ENCODE peak calls at places on chromosomes 3 and 15, in ten cellular contexts. E is tibial nerve, U is fibroblast of mammary gland, A is WTC11, P is H1, Z is lung, Y is cardiac fibroblast, L is dorsolateral prefrontal cortex, W is GM12864, Q is lower leg skin. B is an unnamed sample.

GRCh38 chr3:172516318-172517214 is 6.7 kb downstream of the TNFSF10 start:
- DNase-seq in E (peak), U (peak), A (no peak), P (no peak), Z (peak), Y (peak), L (no peak), W (no peak), Q (peak), B (peak)

GRCh38 chr3:184977796-184978195 is 165.8 kb downstream of the VPS8 start:
- DNase-seq in E (no peak), U (no peak), A (no peak), P (no peak), Z (no peak), Y (peak), L (no peak), W (no peak), Q (no peak), B (no peak)

GRCh38 chr3:120678331-120678845 is 3.7 kb downstream of the HGD start:
- DNase-seq in E (peak), U (peak), A (no peak), P (no peak), Z (peak), Y (peak), L (no peak), W (no peak), Q (no peak), B (peak)

GRCh38 chr3:143295201-143296080 is 175.9 kb downstream of the CHST2 start:
- DNase-seq in E (no peak), U (no peak), A (no peak), P (no peak), Z (no peak), Y (no peak), L (no peak), W (no peak), Q (no peak), B (no peak)

GRCh38 chr3:45679805-45680204 is 9.4 kb upstream of the SACM1L start:
- DNase-seq in E (no peak), U (no peak), A (no peak), P (no peak), Z (no peak), Y (no peak), L (no peak), W (no peak), Q (no peak), B (no peak)

GRCh38 chr3:67018105-67018788 is 20.1 kb downstream of the KBTBD8 start:
- DNase-seq in E (no peak), U (peak), A (no peak), P (no peak), Z (no peak), Y (peak), L (no peak), W (peak), Q (no peak), B (no peak)

GRCh38 chr3:24496529-24497482 is 2.2 kb upstream of the THRB start:
- DNase-seq in E (peak), U (peak), A (peak), P (peak), Z (peak), Y (peak), L (peak), W (no peak), Q (peak), B (peak)

GRCh38 chr3:46628980-46629379 is 16.7 kb downstream of the FAM240A start:
- DNase-seq in E (peak), U (peak), A (no peak), P (no peak), Z (no peak), Y (peak), L (no peak), W (no peak), Q (no peak), B (no peak)

GRCh38 chr3:128153156-128154011 is at the start of gene EEFSEC:
- DNase-seq in E (peak), U (peak), A (peak), P (peak), Z (peak), Y (peak), L (peak), W (peak), Q (peak), B (peak)

GRCh38 chr3:159265705-159266104 is 463.9 kb downstream of the MFSD1 start:
- DNase-seq in E (no peak), U (no peak), A (no peak), P (no peak), Z (no peak), Y (no peak), L (no peak), W (no peak), Q (no peak), B (no peak)

GRCh38 chr15:36329592-36329991 is 249.8 kb upstream of the CDIN1 start:
- DNase-seq in E (no peak), U (no peak), A (no peak), P (no peak), Z (no peak), Y (no peak), L (no peak), W (no peak), Q (no peak), B (no peak)

GRCh38 chr3:14344351-14344750 is 58.1 kb upstream of the SLC6A6 start:
- DNase-seq in E (no peak), U (no peak), A (peak), P (no peak), Z (no peak), Y (no peak), L (no peak), W (no peak), Q (no peak), B (no peak)

GRCh38 chr15:63189955-63190691 is 717 bp downstream of the RAB8B start:
- DNase-seq in E (no peak), U (no peak), A (no peak), P (no peak), Z (no peak), Y (no peak), L (no peak), W (no peak), Q (no peak), B (no peak)

GRCh38 chr3:49869525-49870126 is at the start of gene CAMKV:
- DNase-seq in E (no peak), U (no peak), A (peak), P (peak), Z (no peak), Y (no peak), L (no peak), W (no peak), Q (no peak), B (no peak)

GRCh38 chr15:58779554-58779953 is 8.5 kb downstream of the MINDY2 start:
- DNase-seq in E (no peak), U (no peak), A (no peak), P (no peak), Z (no peak), Y (peak), L (no peak), W (no peak), Q (no peak), B (no peak)

GRCh38 chr15:89130194-89130593 is 41.9 kb downstream of the ABHD2 start:
- DNase-seq in E (no peak), U (no peak), A (no peak), P (no peak), Z (no peak), Y (no peak), L (no peak), W (no peak), Q (no peak), B (no peak)

GRCh38 chr3:102129774-102130608 is 280.7 kb downstream of the NFKBIZ start:
- DNase-seq in E (peak), U (peak), A (no peak), P (no peak), Z (no peak), Y (peak), L (no peak), W (no peak), Q (peak), B (peak)

GRCh38 chr3:42070089-42070885 is 20.9 kb upstream of the TRAK1 start:
- DNase-seq in E (no peak), U (no peak), A (no peak), P (no peak), Z (no peak), Y (no peak), L (no peak), W (no peak), Q (no peak), B (no peak)

GRCh38 chr15:91881551-91882297 is 28.2 kb downstream of the SLCO3A1 start:
- DNase-seq in E (no peak), U (no peak), A (no peak), P (no peak), Z (no peak), Y (no peak), L (no peak), W (no peak), Q (no peak), B (no peak)

GRCh38 chr3:14473411-14473891 is 66.7 kb downstream of the GRIP2 start:
- DNase-seq in E (no peak), U (no peak), A (no peak), P (no peak), Z (no peak), Y (no peak), L (no peak), W (no peak), Q (no peak), B (no peak)

GRCh38 chr3:5510300-5510699 is 322.8 kb downstream of the EDEM1 start:
- DNase-seq in E (no peak), U (no peak), A (no peak), P (no peak), Z (no peak), Y (no peak), L (no peak), W (no peak), Q (no peak), B (no peak)

GRCh38 chr15:52558196-52558595 is 10.6 kb downstream of the ARPP19 start:
- DNase-seq in E (no peak), U (peak), A (no peak), P (no peak), Z (no peak), Y (peak), L (no peak), W (peak), Q (peak), B (no peak)

GRCh38 chr3:149901770-149902169 is 68.9 kb downstream of the PFN2 start:
- DNase-seq in E (no peak), U (no peak), A (no peak), P (no peak), Z (no peak), Y (no peak), L (no peak), W (no peak), Q (no peak), B (no peak)

GRCh38 chr3:52029053-52029452 is 27.3 kb downstream of the DUSP7 start:
- DNase-seq in E (no peak), U (no peak), A (no peak), P (no peak), Z (no peak), Y (no peak), L (no peak), W (no peak), Q (no peak), B (no peak)

GRCh38 chr3:27827041-27827440 is 104.9 kb upstream of the EOMES start:
- DNase-seq in E (no peak), U (no peak), A (no peak), P (no peak), Z (no peak), Y (no peak), L (no peak), W (no peak), Q (no peak), B (no peak)

GRCh38 chr15:62722237-62722636 is 320.3 kb upstream of the TPM1 start:
- DNase-seq in E (no peak), U (no peak), A (no peak), P (no peak), Z (no peak), Y (no peak), L (no peak), W (no peak), Q (no peak), B (no peak)

GRCh38 chr15:66369773-66370651 is 13.5 kb upstream of the TIPIN start:
- DNase-seq in E (no peak), U (no peak), A (no peak), P (no peak), Z (no peak), Y (peak), L (no peak), W (no peak), Q (no peak), B (no peak)

GRCh38 chr3:187318819-187319616 is 27.5 kb upstream of the MASP1 start:
- DNase-seq in E (peak), U (peak), A (peak), P (peak), Z (peak), Y (peak), L (no peak), W (peak), Q (peak), B (no peak)

GRCh38 chr3:109265300-109265699 is 51.0 kb downstream of the DPPA2 start:
- DNase-seq in E (no peak), U (no peak), A (no peak), P (no peak), Z (no peak), Y (peak), L (no peak), W (no peak), Q (no peak), B (no peak)

GRCh38 chr15:63982381-63982854 is 63.9 kb downstream of the DAPK2 start:
- DNase-seq in E (no peak), U (no peak), A (no peak), P (no peak), Z (no peak), Y (no peak), L (no peak), W (no peak), Q (no peak), B (no peak)

GRCh38 chr3:53155763-53156162 is 5.2 kb upstream of the PRKCD start:
- DNase-seq in E (no peak), U (no peak), A (no peak), P (no peak), Z (peak), Y (no peak), L (no peak), W (no peak), Q (no peak), B (peak)

GRCh38 chr3:128011140-128011539 is 41.1 kb upstream of the SEC61A1 start:
- DNase-seq in E (no peak), U (peak), A (peak), P (peak), Z (peak), Y (peak), L (no peak), W (no peak), Q (no peak), B (peak)

GRCh38 chr3:53813229-53813628 is 33.0 kb downstream of the CHDH start:
- DNase-seq in E (no peak), U (no peak), A (no peak), P (no peak), Z (no peak), Y (no peak), L (no peak), W (no peak), Q (no peak), B (no peak)

GRCh38 chr3:171155122-171155700 is 128.7 kb upstream of the SLC2A2 start:
- DNase-seq in E (no peak), U (no peak), A (no peak), P (no peak), Z (no peak), Y (no peak), L (no peak), W (no peak), Q (no peak), B (no peak)

GRCh38 chr3:176514297-176514696 is 683.0 kb downstream of the TBL1XR1 start:
- DNase-seq in E (no peak), U (peak), A (peak), P (peak), Z (no peak), Y (peak), L (no peak), W (peak), Q (no peak), B (peak)
- TF ChIP-seq CTCF in E (peak), U (peak), A (peak), P (peak), Z (no peak), Y (peak), L (peak), W (peak), Q (no peak), B (peak)

GRCh38 chr3:70992131-70992530 is 591.4 kb downstream of the FOXP1 start:
- DNase-seq in E (no peak), U (no peak), A (no peak), P (no peak), Z (no peak), Y (no peak), L (no peak), W (no peak), Q (no peak), B (no peak)
- TF ChIP-seq CTCF in E (no peak), U (no peak), A (no peak), P (no peak), Z (no peak), Y (no peak), L (no peak), W (no peak), Q (no peak), B (no peak)

GRCh38 chr15:25667829-25668228 is 195.3 kb downstream of the ATP10A start:
- DNase-seq in E (no peak), U (no peak), A (no peak), P (no peak), Z (no peak), Y (no peak), L (no peak), W (no peak), Q (no peak), B (no peak)
- TF ChIP-seq CTCF in E (no peak), U (no peak), A (no peak), P (no peak), Z (no peak), Y (no peak), L (no peak), W (no peak), Q (no peak), B (no peak)

DNA sequence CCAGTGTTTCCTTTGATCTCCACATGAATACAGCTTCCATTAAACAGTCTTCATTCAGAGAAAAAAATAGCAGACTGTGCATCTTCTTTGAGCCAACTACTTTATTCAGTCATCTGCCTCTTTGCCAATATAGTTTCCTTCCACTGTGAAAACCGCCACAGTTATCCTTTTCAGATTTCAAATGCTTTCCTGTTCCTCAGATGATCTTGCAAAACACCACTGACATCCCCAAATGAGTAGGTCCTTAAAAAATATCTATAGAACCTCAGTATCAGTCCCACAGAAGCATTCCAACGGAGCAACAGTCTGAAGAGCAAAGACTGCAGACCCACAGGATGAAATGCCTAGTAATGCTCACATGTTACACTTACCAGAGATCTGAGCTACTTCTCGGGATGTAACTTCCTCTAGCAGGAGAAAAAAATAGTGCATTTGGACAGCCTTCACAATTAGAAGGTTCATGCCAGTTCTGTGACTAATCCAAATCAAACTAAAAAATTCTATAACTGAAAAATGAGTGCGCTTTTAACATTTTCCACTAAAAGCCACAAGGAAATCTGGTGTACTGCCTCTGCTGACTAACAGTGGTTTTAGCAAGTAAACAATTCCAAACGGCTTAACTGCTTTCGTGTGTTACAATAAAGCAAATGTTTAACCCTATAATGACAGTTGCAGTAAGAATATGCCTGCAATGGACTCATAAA is at the start of gene ANKRD28:
- DNase-seq in E (no peak), U (peak), A (no peak), P (no peak), Z (no peak), Y (peak), L (no peak), W (no peak), Q (peak), B (no peak)
- TF ChIP-seq CTCF in E (peak), U (peak), A (no peak), P (no peak), Z (no peak), Y (peak), L (peak), W (peak), Q (no peak), B (no peak)